ENCODE peak calls at places on chromosomes 5 and 9, in nine cellular contexts. One of them, this sample, is unnamed.
A peak's percentile ranks its signal among the peaks of the same experiment; 100 is the strongest.

GRCh38 chr5:72338810-72339209 is 18.6 kb downstream of the PTCD2 start:
- DNase-seq in esophagus squamous epithelium: no peak
- DNase-seq in aorta: no peak
- DNase-seq in transverse colon: no peak
- DNase-seq in SJSA1: no peak
- DNase-seq in HAP-1: no peak
- DNase-seq in Peyer's patch: no peak
- DNase-seq in naive thymus-derived CD4-positive, alpha-beta T cell: no peak
- DNase-seq in adipocyte: no peak
- DNase-seq in this sample: no peak

GRCh38 chr5:130710596-130710995 is 454.5 kb downstream of the HINT1 start:
- DNase-seq in esophagus squamous epithelium: no peak
- DNase-seq in aorta: no peak
- DNase-seq in transverse colon: no peak
- DNase-seq in SJSA1: no peak
- DNase-seq in HAP-1: no peak
- DNase-seq in Peyer's patch: no peak
- DNase-seq in naive thymus-derived CD4-positive, alpha-beta T cell: no peak
- DNase-seq in adipocyte: peak; percentile 40
- DNase-seq in this sample: no peak

GRCh38 chr9:96209407-96210031 is 92.5 kb downstream of the HSD17B3 start:
- DNase-seq in esophagus squamous epithelium: no peak
- DNase-seq in aorta: no peak
- DNase-seq in transverse colon: no peak
- DNase-seq in SJSA1: no peak
- DNase-seq in HAP-1: no peak
- DNase-seq in Peyer's patch: peak; percentile 55
- DNase-seq in naive thymus-derived CD4-positive, alpha-beta T cell: no peak
- DNase-seq in adipocyte: peak; percentile 58
- DNase-seq in this sample: no peak

GRCh38 chr9:98861881-98862501 is 54.5 kb downstream of the GALNT12 start:
- DNase-seq in esophagus squamous epithelium: no peak
- DNase-seq in aorta: no peak
- DNase-seq in transverse colon: no peak
- DNase-seq in SJSA1: no peak
- DNase-seq in HAP-1: no peak
- DNase-seq in Peyer's patch: peak; percentile 49
- DNase-seq in naive thymus-derived CD4-positive, alpha-beta T cell: no peak
- DNase-seq in adipocyte: peak; percentile 82
- DNase-seq in this sample: no peak

GRCh38 chr9:99020786-99021436 is 77.2 kb downstream of the COL15A1 start:
- DNase-seq in esophagus squamous epithelium: no peak
- DNase-seq in aorta: no peak
- DNase-seq in transverse colon: no peak
- DNase-seq in SJSA1: no peak
- DNase-seq in HAP-1: no peak
- DNase-seq in Peyer's patch: no peak
- DNase-seq in naive thymus-derived CD4-positive, alpha-beta T cell: no peak
- DNase-seq in adipocyte: no peak
- DNase-seq in this sample: no peak

GRCh38 chr9:71703172-71703872 is 65.0 kb downstream of the CEMIP2 start:
- DNase-seq in esophagus squamous epithelium: no peak
- DNase-seq in aorta: no peak
- DNase-seq in transverse colon: no peak
- DNase-seq in SJSA1: no peak
- DNase-seq in HAP-1: no peak
- DNase-seq in Peyer's patch: no peak
- DNase-seq in naive thymus-derived CD4-positive, alpha-beta T cell: no peak
- DNase-seq in adipocyte: peak; percentile 74
- DNase-seq in this sample: no peak

GRCh38 chr9:136381311-136381710 is 7.8 kb upstream of the CARD9 start:
- DNase-seq in esophagus squamous epithelium: no peak
- DNase-seq in aorta: no peak
- DNase-seq in transverse colon: no peak
- DNase-seq in SJSA1: no peak
- DNase-seq in HAP-1: no peak
- DNase-seq in Peyer's patch: no peak
- DNase-seq in naive thymus-derived CD4-positive, alpha-beta T cell: no peak
- DNase-seq in adipocyte: no peak
- DNase-seq in this sample: no peak

GRCh38 chr9:68678430-68678829 is 26.6 kb upstream of the PIP5K1B start:
- DNase-seq in esophagus squamous epithelium: no peak
- DNase-seq in aorta: no peak
- DNase-seq in transverse colon: peak; percentile 10
- DNase-seq in SJSA1: no peak
- DNase-seq in HAP-1: peak; percentile 28
- DNase-seq in Peyer's patch: no peak
- DNase-seq in naive thymus-derived CD4-positive, alpha-beta T cell: no peak
- DNase-seq in adipocyte: no peak
- DNase-seq in this sample: no peak

DNA sequence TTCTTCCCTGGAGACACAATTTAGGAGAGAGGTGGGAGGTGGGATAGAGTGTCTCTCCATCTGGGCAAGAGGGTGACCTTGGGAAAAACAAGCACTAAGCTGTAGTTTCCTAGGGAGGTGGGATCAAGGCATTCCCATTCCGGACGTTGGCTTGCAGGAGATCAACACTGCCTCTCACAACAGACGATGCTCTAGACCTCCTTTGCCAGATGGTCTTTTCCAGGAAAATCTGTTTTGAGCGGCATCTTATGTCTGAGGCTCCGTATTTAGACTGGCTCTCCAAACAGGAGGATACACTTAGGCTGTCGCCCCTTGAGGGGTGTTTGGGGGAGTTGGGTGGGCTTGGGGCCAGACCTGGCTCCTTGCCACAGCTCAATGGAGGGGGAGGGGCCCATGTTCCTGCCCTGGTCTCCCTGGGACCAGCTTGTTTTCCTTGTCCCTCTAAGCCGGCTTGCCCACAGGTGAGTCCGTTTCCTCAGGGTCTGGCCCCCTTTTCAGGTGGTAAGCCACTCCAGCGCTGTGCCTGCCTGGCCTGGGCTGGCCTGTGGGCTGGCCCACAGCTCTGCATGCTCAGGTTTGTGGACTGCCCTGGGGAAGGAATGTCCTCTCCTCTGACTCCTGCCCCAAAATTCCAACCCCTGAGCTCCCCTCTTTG is 2.4 kb downstream of the PSD2 start:
- DNase-seq in esophagus squamous epithelium: no peak
- DNase-seq in aorta: no peak
- DNase-seq in transverse colon: no peak
- DNase-seq in SJSA1: no peak
- DNase-seq in HAP-1: no peak
- DNase-seq in Peyer's patch: no peak
- DNase-seq in naive thymus-derived CD4-positive, alpha-beta T cell: no peak
- DNase-seq in adipocyte: no peak
- DNase-seq in this sample: no peak
- H3K27me3 ChIP-seq in esophagus squamous epithelium: peaks cover 9% of the 10 kb centered on the region
- H3K27me3 ChIP-seq in aorta: no peaks in the 10 kb centered on the region
- H3K27me3 ChIP-seq in transverse colon: peaks cover 95% of the 10 kb centered on the region
- H3K27me3 ChIP-seq in SJSA1: peaks cover 86% of the 10 kb centered on the region
- H3K27me3 ChIP-seq in HAP-1: peaks cover 49% of the 10 kb centered on the region
- H3K27me3 ChIP-seq in Peyer's patch: no peaks in the 10 kb centered on the region
- H3K27me3 ChIP-seq in naive thymus-derived CD4-positive, alpha-beta T cell: peaks cover 5% of the 10 kb centered on the region
- H3K27me3 ChIP-seq in adipocyte: peaks cover 72% of the 10 kb centered on the region
- H3K27me3 ChIP-seq in this sample: peaks cover 51% of the 10 kb centered on the region

DNA sequence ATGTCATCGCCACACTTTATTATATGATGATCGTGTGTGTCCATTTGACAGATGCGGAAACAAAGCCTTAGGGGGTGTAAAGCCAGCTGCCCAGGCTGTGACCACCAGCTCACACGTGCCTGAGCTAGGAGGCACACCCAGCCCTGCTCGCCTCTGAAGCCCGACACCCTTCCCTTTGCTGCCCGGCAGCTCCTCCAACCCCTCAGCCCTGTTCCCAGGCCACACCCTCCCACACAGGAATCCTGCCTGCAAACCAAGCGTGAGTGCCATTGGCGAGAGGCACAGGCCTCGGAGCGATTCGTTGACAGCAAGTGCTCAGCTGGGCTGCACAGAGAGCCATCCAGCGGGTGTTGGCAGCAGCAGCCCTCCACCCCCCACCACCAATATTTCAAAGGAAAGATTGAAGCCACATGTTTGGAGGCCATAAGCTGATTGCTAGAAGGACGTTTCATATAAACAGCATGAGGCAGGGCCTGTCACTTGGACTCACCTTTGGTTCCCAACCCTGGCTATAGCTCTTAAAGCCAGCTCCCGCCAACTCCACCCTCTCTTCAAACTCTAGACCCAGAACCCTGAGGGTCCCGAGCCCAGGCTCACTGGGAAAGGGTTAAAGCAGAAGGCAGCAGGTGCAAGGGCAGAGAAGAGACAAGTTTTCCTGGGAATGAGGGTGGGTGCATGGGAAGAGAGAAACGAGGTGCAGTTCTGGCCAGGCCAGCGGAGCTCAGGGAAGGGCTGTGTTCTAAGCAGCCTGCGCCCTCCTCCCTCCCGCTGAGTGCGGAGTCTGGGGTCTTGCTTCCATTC is 170.2 kb upstream of the SMIM23 start:
- DNase-seq in esophagus squamous epithelium: no peak
- DNase-seq in aorta: no peak
- DNase-seq in transverse colon: no peak
- DNase-seq in SJSA1: peak; percentile 42
- DNase-seq in HAP-1: peak; percentile 22
- DNase-seq in Peyer's patch: no peak
- DNase-seq in naive thymus-derived CD4-positive, alpha-beta T cell: no peak
- DNase-seq in adipocyte: peak; percentile 83
- DNase-seq in this sample: peak; percentile 68
- H3K27me3 ChIP-seq in esophagus squamous epithelium: no peaks in the 10 kb centered on the region
- H3K27me3 ChIP-seq in aorta: no peaks in the 10 kb centered on the region
- H3K27me3 ChIP-seq in transverse colon: peaks cover 12% of the 10 kb centered on the region
- H3K27me3 ChIP-seq in SJSA1: peaks cover 7% of the 10 kb centered on the region
- H3K27me3 ChIP-seq in HAP-1: no peaks in the 10 kb centered on the region
- H3K27me3 ChIP-seq in Peyer's patch: no peaks in the 10 kb centered on the region
- H3K27me3 ChIP-seq in naive thymus-derived CD4-positive, alpha-beta T cell: no peaks in the 10 kb centered on the region
- H3K27me3 ChIP-seq in adipocyte: peaks cover 58% of the 10 kb centered on the region
- H3K27me3 ChIP-seq in this sample: no peaks in the 10 kb centered on the region

GRCh38 chr9:106861585-106862114 is 1.3 kb upstream of the ZNF462 start:
- DNase-seq in esophagus squamous epithelium: no peak
- DNase-seq in aorta: no peak
- DNase-seq in transverse colon: no peak
- DNase-seq in SJSA1: no peak
- DNase-seq in HAP-1: no peak
- DNase-seq in Peyer's patch: no peak
- DNase-seq in naive thymus-derived CD4-positive, alpha-beta T cell: no peak
- DNase-seq in adipocyte: no peak
- DNase-seq in this sample: no peak

GRCh38 chr9:106859957-106860715 is 2.8 kb upstream of the ZNF462 start:
- DNase-seq in esophagus squamous epithelium: no peak
- DNase-seq in aorta: peak; percentile 38
- DNase-seq in transverse colon: peak; percentile 71
- DNase-seq in SJSA1: peak; percentile 56
- DNase-seq in HAP-1: no peak
- DNase-seq in Peyer's patch: peak; percentile 61
- DNase-seq in naive thymus-derived CD4-positive, alpha-beta T cell: no peak
- DNase-seq in adipocyte: peak; percentile 16
- DNase-seq in this sample: peak; percentile 60

GRCh38 chr9:106860731-106861584 is 2.0 kb upstream of the ZNF462 start:
- DNase-seq in esophagus squamous epithelium: no peak
- DNase-seq in aorta: peak; percentile 48
- DNase-seq in transverse colon: peak; percentile 46
- DNase-seq in SJSA1: peak; percentile 53
- DNase-seq in HAP-1: no peak
- DNase-seq in Peyer's patch: no peak
- DNase-seq in naive thymus-derived CD4-positive, alpha-beta T cell: no peak
- DNase-seq in adipocyte: peak; percentile 67
- DNase-seq in this sample: no peak

GRCh38 chr9:106862946-106863740 is at the start of gene ZNF462:
- DNase-seq in esophagus squamous epithelium: no peak
- DNase-seq in aorta: peak; percentile 50
- DNase-seq in transverse colon: peak; percentile 47
- DNase-seq in SJSA1: peak; percentile 59
- DNase-seq in HAP-1: peak; percentile 70
- DNase-seq in Peyer's patch: no peak
- DNase-seq in naive thymus-derived CD4-positive, alpha-beta T cell: no peak
- DNase-seq in adipocyte: peak; percentile 85
- DNase-seq in this sample: no peak

GRCh38 chr9:106862115-106862945 is 636 bp upstream of the ZNF462 start:
- DNase-seq in esophagus squamous epithelium: no peak
- DNase-seq in aorta: peak; percentile 47
- DNase-seq in transverse colon: peak; percentile 52
- DNase-seq in SJSA1: peak; percentile 49
- DNase-seq in HAP-1: peak; percentile 51
- DNase-seq in Peyer's patch: peak; percentile 58
- DNase-seq in naive thymus-derived CD4-positive, alpha-beta T cell: no peak
- DNase-seq in adipocyte: peak; percentile 54
- DNase-seq in this sample: no peak
- H3K27me3 ChIP-seq in esophagus squamous epithelium: no peaks in the 10 kb centered on the region
- H3K27me3 ChIP-seq in aorta: no peaks in the 10 kb centered on the region
- H3K27me3 ChIP-seq in transverse colon: peaks cover 12% of the 10 kb centered on the region
- H3K27me3 ChIP-seq in SJSA1: no peaks in the 10 kb centered on the region
- H3K27me3 ChIP-seq in HAP-1: no peaks in the 10 kb centered on the region
- H3K27me3 ChIP-seq in Peyer's patch: no peaks in the 10 kb centered on the region
- H3K27me3 ChIP-seq in naive thymus-derived CD4-positive, alpha-beta T cell: peaks cover 17% of the 10 kb centered on the region
- H3K27me3 ChIP-seq in adipocyte: no peaks in the 10 kb centered on the region
- H3K27me3 ChIP-seq in this sample: no peaks in the 10 kb centered on the region

GRCh38 chr5:135534609-135535419 is 950 bp downstream of the NEUROG1 start:
- DNase-seq in esophagus squamous epithelium: no peak
- DNase-seq in aorta: no peak
- DNase-seq in transverse colon: no peak
- DNase-seq in SJSA1: peak; percentile 43
- DNase-seq in HAP-1: no peak
- DNase-seq in Peyer's patch: no peak
- DNase-seq in naive thymus-derived CD4-positive, alpha-beta T cell: no peak
- DNase-seq in adipocyte: no peak
- DNase-seq in this sample: no peak

GRCh38 chr5:135537745-135538144 is 2.0 kb upstream of the NEUROG1 start:
- DNase-seq in esophagus squamous epithelium: no peak
- DNase-seq in aorta: no peak
- DNase-seq in transverse colon: no peak
- DNase-seq in SJSA1: peak; percentile 16
- DNase-seq in HAP-1: no peak
- DNase-seq in Peyer's patch: no peak
- DNase-seq in naive thymus-derived CD4-positive, alpha-beta T cell: no peak
- DNase-seq in adipocyte: no peak
- DNase-seq in this sample: no peak

GRCh38 chr5:135537271-135537670 is 1.5 kb upstream of the NEUROG1 start:
- DNase-seq in esophagus squamous epithelium: no peak
- DNase-seq in aorta: no peak
- DNase-seq in transverse colon: no peak
- DNase-seq in SJSA1: peak; percentile 31
- DNase-seq in HAP-1: no peak
- DNase-seq in Peyer's patch: no peak
- DNase-seq in naive thymus-derived CD4-positive, alpha-beta T cell: no peak
- DNase-seq in adipocyte: no peak
- DNase-seq in this sample: no peak

GRCh38 chr5:135535420-135535819 is 344 bp downstream of the NEUROG1 start:
- DNase-seq in esophagus squamous epithelium: no peak
- DNase-seq in aorta: no peak
- DNase-seq in transverse colon: no peak
- DNase-seq in SJSA1: peak; percentile 46
- DNase-seq in HAP-1: no peak
- DNase-seq in Peyer's patch: no peak
- DNase-seq in naive thymus-derived CD4-positive, alpha-beta T cell: no peak
- DNase-seq in adipocyte: no peak
- DNase-seq in this sample: no peak

DNA sequence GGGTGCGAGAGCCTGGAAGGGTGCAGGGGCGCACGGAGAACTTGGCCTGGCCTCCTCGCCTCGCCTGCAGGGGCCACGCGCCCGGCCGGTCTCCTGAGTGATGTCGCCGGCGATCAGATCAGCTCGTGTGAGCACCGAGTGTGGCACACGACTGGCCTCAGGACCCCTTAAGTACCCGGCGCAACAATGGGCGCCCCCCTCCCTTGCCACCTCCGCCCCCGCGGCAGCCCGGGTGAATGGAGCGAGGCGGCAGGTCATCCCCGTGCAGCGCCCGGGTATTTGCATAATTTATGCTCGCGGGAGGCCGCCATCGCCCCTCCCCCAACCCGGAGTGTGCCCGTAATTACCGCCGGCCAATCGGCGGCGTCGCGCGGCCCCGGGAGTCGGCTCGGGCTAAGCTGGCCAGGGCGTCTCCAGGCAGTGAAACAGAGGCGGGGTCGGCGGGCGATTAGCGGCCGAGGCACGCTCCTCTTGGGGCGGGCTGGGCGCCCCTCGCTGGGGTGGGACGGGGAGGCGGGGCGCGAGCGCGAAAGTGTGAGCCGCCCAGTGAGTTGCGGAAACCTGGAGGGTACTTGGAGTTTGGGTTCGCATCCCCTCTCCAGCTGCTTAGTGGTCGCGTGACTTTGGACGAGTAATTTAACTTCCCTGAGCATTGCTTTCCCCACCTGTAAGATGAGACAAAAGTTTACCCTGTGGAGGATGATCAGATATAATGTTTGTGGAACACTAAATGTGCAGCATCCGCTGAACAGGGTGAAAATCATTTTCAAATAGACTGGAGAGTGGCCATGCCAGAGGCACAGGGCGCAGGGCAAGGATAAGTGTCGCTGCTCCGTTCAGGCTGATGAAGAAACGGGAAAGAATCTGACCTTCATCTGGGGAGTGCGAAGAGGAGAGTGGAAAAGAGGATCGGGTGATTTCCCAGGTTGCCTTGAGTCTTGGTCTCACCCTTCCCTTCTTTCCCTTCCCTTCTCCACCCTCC is at the start of gene NEUROG1:
- DNase-seq in esophagus squamous epithelium: no peak
- DNase-seq in aorta: no peak
- DNase-seq in transverse colon: no peak
- DNase-seq in SJSA1: peak; percentile 37
- DNase-seq in HAP-1: no peak
- DNase-seq in Peyer's patch: no peak
- DNase-seq in naive thymus-derived CD4-positive, alpha-beta T cell: no peak
- DNase-seq in adipocyte: no peak
- DNase-seq in this sample: no peak
- H3K27me3 ChIP-seq in esophagus squamous epithelium: peaks cover 12% of the 10 kb centered on the region
- H3K27me3 ChIP-seq in aorta: no peaks in the 10 kb centered on the region
- H3K27me3 ChIP-seq in transverse colon: peaks cover 98% of the 10 kb centered on the region
- H3K27me3 ChIP-seq in SJSA1: peaks cover 91% of the 10 kb centered on the region
- H3K27me3 ChIP-seq in HAP-1: no peaks in the 10 kb centered on the region
- H3K27me3 ChIP-seq in Peyer's patch: no peaks in the 10 kb centered on the region
- H3K27me3 ChIP-seq in naive thymus-derived CD4-positive, alpha-beta T cell: peaks cover 7% of the 10 kb centered on the region
- H3K27me3 ChIP-seq in adipocyte: peaks cover 91% of the 10 kb centered on the region
- H3K27me3 ChIP-seq in this sample: peaks cover 97% of the 10 kb centered on the region

This sample was measured in lower lobe of right lung.